ENCODE peak calls at places on chromosomes 1 and 21, in six cellular contexts. T is EL; H is aorta; W is epithelial cell of esophagus; C is activated CD4-positive, alpha-beta T cell treated with anti-CD3 and anti-CD28 coated beads for 36 hours; D is retina. U is an unnamed sample.

GRCh38 chr21:46621457-46622182 is 13.9 kb upstream of the PRMT2 start:
- DNase-seq in T (no peak), H (no peak), W (no peak), C (no peak), D (peak; percentile 36), U (peak; percentile 49)

GRCh38 chr1:94239796-94240195 is 2.4 kb upstream of the ARHGAP29 start:
- DNase-seq in T (peak; percentile 63), H (no peak), W (peak; percentile 28), C (no peak), D (no peak), U (peak; percentile 30)

GRCh38 chr1:1990222-1990621 is 13.4 kb downstream of the CFAP74 start:
- DNase-seq in T (no peak), H (no peak), W (no peak), C (no peak), D (no peak), U (no peak)

GRCh38 chr1:204094262-204095247 is 21.6 kb downstream of the SOX13 start:
- DNase-seq in T (no peak), H (peak; percentile 58), W (no peak), C (no peak), D (peak; percentile 58), U (no peak)

GRCh38 chr1:244865028-244865371 is 657 bp upstream of the HNRNPU start:
- DNase-seq in T (no peak), H (no peak), W (no peak), C (peak; percentile 57), D (no peak), U (no peak)

GRCh38 chr1:235714205-235714897 is 64.8 kb upstream of the GNG4 start:
- DNase-seq in T (no peak), H (no peak), W (no peak), C (no peak), D (no peak), U (no peak)

GRCh38 chr1:68528243-68528642 is 31.4 kb upstream of the DEPDC1 start:
- DNase-seq in T (no peak), H (no peak), W (peak; percentile 88), C (no peak), D (no peak), U (no peak)

GRCh38 chr1:18890704-18891103 is 11.7 kb downstream of the ALDH4A1 start:
- DNase-seq in T (peak; percentile 62), H (no peak), W (no peak), C (no peak), D (no peak), U (peak; percentile 16)

GRCh38 chr1:184366992-184367391 is 19.8 kb upstream of the C1orf21 start:
- DNase-seq in T (no peak), H (no peak), W (no peak), C (no peak), D (peak; percentile 21), U (peak; percentile 1)

GRCh38 chr1:226149806-226150205 is 36.7 kb downstream of the ACBD3 start:
- DNase-seq in T (no peak), H (no peak), W (peak; percentile 26), C (no peak), D (no peak), U (peak; percentile 10)

GRCh38 chr21:33109574-33110339 is 39.8 kb downstream of the OLIG1 start:
- DNase-seq in T (no peak), H (peak; percentile 57), W (peak; percentile 6), C (peak; percentile 54), D (peak; percentile 61), U (no peak)

GRCh38 chr1:205936846-205937707 is 6.2 kb downstream of the SLC26A9 start:
- DNase-seq in T (peak; percentile 87), H (no peak), W (peak; percentile 42), C (no peak), D (no peak), U (peak; percentile 74)

GRCh38 chr1:40053138-40053887 is 12.8 kb downstream of the CAP1 start:
- DNase-seq in T (no peak), H (no peak), W (peak; percentile 73), C (no peak), D (no peak), U (no peak)

GRCh38 chr1:110234691-110235090 is 24.6 kb downstream of the KCNC4 start:
- DNase-seq in T (peak; percentile 45), H (no peak), W (peak; percentile 59), C (no peak), D (no peak), U (peak; percentile 40)

U was measured in RPMI7951.